ENCODE peak calls at places on chromosomes 3 and 15, in eight cellular contexts. F is neuronal stem cell; Y is mesendoderm; X is adrenal gland; N is body of pancreas; J is fibroblast of lung; E is spleen; M is CD4-positive, CD25-positive, alpha-beta regulatory T cell. K is an unnamed sample.
A peak's percentile ranks its signal among the peaks of the same experiment; 100 is the strongest.

GRCh38 chr3:155598671-155599070 is 146.2 kb downstream of the PLCH1 start:
- DNase-seq in F (no peak), Y (no peak), X (no peak), N (no peak), J (no peak), E (no peak), M (no peak), K (no peak)

GRCh38 chr15:94269954-94270353 is 38.6 kb downstream of the MCTP2 start:
- DNase-seq in F (no peak), Y (no peak), X (no peak), N (no peak), J (no peak), E (no peak), M (no peak), K (no peak)

GRCh38 chr15:99019558-99020540 is 12.3 kb upstream of the PGPEP1L start:
- DNase-seq in F (no peak), Y (no peak), X (no peak), N (no peak), J (peak; percentile 65), E (no peak), M (no peak), K (no peak)

GRCh38 chr3:15667484-15667883 is 65.9 kb downstream of the BTD start:
- DNase-seq in F (no peak), Y (no peak), X (no peak), N (no peak), J (no peak), E (no peak), M (peak; percentile 5), K (no peak)

GRCh38 chr15:88912500-88912921 is 668 bp downstream of the MFGE8 start:
- DNase-seq in F (no peak), Y (peak; percentile 50), X (no peak), N (no peak), J (peak; percentile 49), E (no peak), M (no peak), K (peak; percentile 53)

GRCh38 chr3:78912687-78913086 is 855.1 kb downstream of the ROBO1 start:
- DNase-seq in F (no peak), Y (no peak), X (no peak), N (no peak), J (peak; percentile 14), E (no peak), M (no peak), K (no peak)

GRCh38 chr3:161055210-161055609 is 49.9 kb downstream of the B3GALNT1 start:
- DNase-seq in F (no peak), Y (peak; percentile 17), X (no peak), N (no peak), J (no peak), E (no peak), M (no peak), K (no peak)

GRCh38 chr15:39843561-39843960 is 60.9 kb upstream of the FSIP1 start:
- DNase-seq in F (no peak), Y (no peak), X (no peak), N (no peak), J (no peak), E (no peak), M (no peak), K (no peak)

GRCh38 chr3:171797873-171798272 is 12.4 kb downstream of the PLD1 start:
- DNase-seq in F (no peak), Y (no peak), X (no peak), N (no peak), J (no peak), E (no peak), M (no peak), K (no peak)
- H3K4me1 ChIP-seq in F (peaks cover 2% of the 10 kb centered on the region), Y (peaks cover 4% of the 10 kb centered on the region), X (peaks cover 3% of the 10 kb centered on the region), N (peaks cover 14% of the 10 kb centered on the region), J (peaks cover 2% of the 10 kb centered on the region), E (peaks cover 30% of the 10 kb centered on the region), M (no peaks in the 10 kb centered on the region), K (no peaks in the 10 kb centered on the region)

GRCh38 chr15:66404122-66404521 is 17.4 kb downstream of the MAP2K1 start:
- DNase-seq in F (no peak), Y (no peak), X (no peak), N (no peak), J (no peak), E (no peak), M (no peak), K (no peak)

GRCh38 chr15:66403323-66403722 is 16.6 kb downstream of the MAP2K1 start:
- DNase-seq in F (no peak), Y (no peak), X (no peak), N (no peak), J (no peak), E (no peak), M (no peak), K (no peak)

GRCh38 chr15:66401130-66402021 is 14.7 kb downstream of the MAP2K1 start:
- DNase-seq in F (no peak), Y (peak; percentile 79), X (no peak), N (no peak), J (peak; percentile 30), E (no peak), M (no peak), K (no peak)

GRCh38 chr15:66404532-66404931 is 17.8 kb downstream of the MAP2K1 start:
- DNase-seq in F (no peak), Y (peak; percentile 96), X (no peak), N (no peak), J (no peak), E (no peak), M (no peak), K (peak; percentile 86)

GRCh38 chr15:66402885-66403284 is 16.2 kb downstream of the MAP2K1 start:
- DNase-seq in F (no peak), Y (no peak), X (no peak), N (no peak), J (no peak), E (no peak), M (no peak), K (no peak)
- H3K4me1 ChIP-seq in F (peaks cover 29% of the 10 kb centered on the region), Y (peaks cover 10% of the 10 kb centered on the region), X (peaks cover 10% of the 10 kb centered on the region), N (peaks cover 25% of the 10 kb centered on the region), J (peaks cover 5% of the 10 kb centered on the region), E (peaks cover 69% of the 10 kb centered on the region), M (peaks cover 43% of the 10 kb centered on the region), K (peaks cover 45% of the 10 kb centered on the region)

GRCh38 chr3:193814166-193814565 is 221.2 kb downstream of the OPA1 start:
- DNase-seq in F (no peak), Y (no peak), X (no peak), N (no peak), J (no peak), E (no peak), M (no peak), K (no peak)

GRCh38 chr3:193816028-193816395 is 223.0 kb downstream of the OPA1 start:
- DNase-seq in F (no peak), Y (no peak), X (no peak), N (no peak), J (no peak), E (no peak), M (no peak), K (no peak)

GRCh38 chr3:193813506-193813850 is 220.5 kb downstream of the OPA1 start:
- DNase-seq in F (no peak), Y (no peak), X (no peak), N (no peak), J (no peak), E (no peak), M (no peak), K (no peak)

GRCh38 chr3:193816656-193817311 is 223.8 kb downstream of the OPA1 start:
- DNase-seq in F (peak; percentile 66), Y (peak; percentile 95), X (no peak), N (peak; percentile 96), J (peak; percentile 42), E (peak; percentile 73), M (no peak), K (peak; percentile 97)

GRCh38 chr3:193815246-193816027 is 222.4 kb downstream of the OPA1 start:
- DNase-seq in F (no peak), Y (no peak), X (no peak), N (no peak), J (no peak), E (no peak), M (no peak), K (no peak)
- H3K4me1 ChIP-seq in F (peaks cover 16% of the 10 kb centered on the region), Y (peaks cover 36% of the 10 kb centered on the region), X (no peaks in the 10 kb centered on the region), N (peaks cover 49% of the 10 kb centered on the region), J (no peaks in the 10 kb centered on the region), E (no peaks in the 10 kb centered on the region), M (no peaks in the 10 kb centered on the region), K (peaks cover 15% of the 10 kb centered on the region)

DNA sequence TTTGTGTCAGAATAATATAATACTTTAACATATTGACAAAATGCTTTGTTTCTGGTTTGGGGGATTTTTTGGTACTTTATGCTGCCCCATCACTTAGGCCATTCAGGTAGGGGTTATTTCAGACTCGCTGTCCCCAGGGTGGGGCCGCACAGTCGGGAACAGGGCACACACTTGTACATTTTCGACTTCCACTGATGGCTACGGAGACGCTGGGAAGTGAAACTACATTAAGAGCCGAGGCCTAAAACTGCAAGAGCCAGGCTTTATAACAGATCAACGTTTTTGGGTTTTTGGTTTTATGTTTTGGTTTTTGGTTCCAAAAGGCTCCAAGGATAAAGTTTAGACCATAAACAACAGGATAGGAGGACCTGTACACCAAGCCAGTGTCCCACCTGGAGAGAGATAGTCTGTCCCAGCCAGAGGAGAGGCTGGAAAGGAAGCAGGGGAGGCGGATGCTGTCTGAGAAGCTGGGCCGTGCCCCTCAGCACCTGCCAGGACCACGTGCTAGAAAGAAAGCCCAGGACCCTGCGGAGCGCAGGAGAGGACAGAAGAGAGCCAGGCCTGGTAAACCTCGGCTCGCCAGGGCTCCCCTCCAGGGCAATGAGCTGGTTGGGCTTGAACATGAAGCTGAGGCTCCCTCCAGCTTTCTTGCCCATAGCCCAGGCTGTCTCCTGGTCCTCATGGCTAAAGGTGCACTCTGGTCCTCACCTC is 111.7 kb downstream of the CHSY1 start:
- DNase-seq in F (no peak), Y (no peak), X (no peak), N (no peak), J (no peak), E (peak; percentile 73), M (no peak), K (no peak)
- H3K4me1 ChIP-seq in F (peaks cover 3% of the 10 kb centered on the region), Y (no peaks in the 10 kb centered on the region), X (no peaks in the 10 kb centered on the region), N (no peaks in the 10 kb centered on the region), J (no peaks in the 10 kb centered on the region), E (peaks cover 43% of the 10 kb centered on the region), M (peaks cover 8% of the 10 kb centered on the region), K (peaks cover 30% of the 10 kb centered on the region)

GRCh38 chr3:42095540-42095939 is 4.4 kb downstream of the TRAK1 start:
- DNase-seq in F (no peak), Y (no peak), X (no peak), N (no peak), J (no peak), E (no peak), M (no peak), K (no peak)

GRCh38 chr3:42097166-42097946 is 6.2 kb downstream of the TRAK1 start:
- DNase-seq in F (no peak), Y (no peak), X (no peak), N (no peak), J (peak; percentile 96), E (no peak), M (no peak), K (no peak)

GRCh38 chr3:42101048-42101447 is 9.9 kb downstream of the TRAK1 start:
- DNase-seq in F (no peak), Y (no peak), X (peak; percentile 55), N (no peak), J (peak; percentile 76), E (peak; percentile 67), M (no peak), K (no peak)

GRCh38 chr3:42099020-42099765 is 8.0 kb downstream of the TRAK1 start:
- DNase-seq in F (no peak), Y (no peak), X (no peak), N (no peak), J (no peak), E (peak; percentile 71), M (no peak), K (no peak)

DNA sequence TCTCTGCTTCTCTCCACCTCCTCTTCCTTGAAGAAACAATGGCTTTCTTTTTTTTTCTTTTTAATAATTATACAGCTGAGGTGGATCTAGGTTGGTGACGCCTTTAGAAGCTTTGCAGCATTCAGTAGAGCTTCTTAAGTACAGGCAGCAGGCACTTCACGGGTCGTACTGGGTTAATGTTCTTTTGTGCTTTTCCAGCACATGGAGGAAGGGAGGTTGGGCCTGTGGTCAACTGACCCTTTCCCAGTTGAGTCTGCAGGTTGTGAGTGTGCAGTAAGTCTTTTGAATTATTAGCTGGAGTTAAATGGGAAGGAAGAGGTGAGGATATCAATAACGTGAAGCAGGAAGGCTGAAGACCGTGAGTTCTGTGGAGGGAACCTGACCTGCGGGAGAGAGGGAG is 7.0 kb downstream of the TRAK1 start:
- DNase-seq in F (no peak), Y (no peak), X (no peak), N (no peak), J (no peak), E (peak; percentile 8), M (no peak), K (no peak)
- H3K4me1 ChIP-seq in F (peaks cover 13% of the 10 kb centered on the region), Y (peaks cover 2% of the 10 kb centered on the region), X (peaks cover 11% of the 10 kb centered on the region), N (peaks cover 9% of the 10 kb centered on the region), J (peaks cover 13% of the 10 kb centered on the region), E (peaks cover 55% of the 10 kb centered on the region), M (no peaks in the 10 kb centered on the region), K (no peaks in the 10 kb centered on the region)